ENCODE peak calls at places on chromosome 6, in seven cellular contexts. I is left lung, F is AG04450, E is IMR-90, X is RWPE1, D is thyroid gland, P is colonic mucosa. W is an unnamed sample.

GRCh38 chr6:127618729-127619128 is 41.8 kb downstream of the C6orf58 start:
- DNase-seq in I (no peak), F (no peak), X (peak), P (no peak), E (peak), D (no peak), W (no peak)

GRCh38 chr6:147974376-147974775 is 368.3 kb upstream of the SASH1 start:
- DNase-seq in X (peak), E (peak), P (no peak), F (no peak), I (no peak), D (no peak), W (no peak)

GRCh38 chr6:12291083-12291784 is 1.1 kb downstream of the EDN1 start:
- DNase-seq in E (no peak), I (no peak), F (no peak), X (no peak), P (no peak), D (no peak), W (no peak)

GRCh38 chr6:89035252-89036106 is 45.1 kb upstream of the PNRC1 start:
- DNase-seq in E (peak), D (peak), F (peak), X (peak), I (peak), P (peak), W (peak)

GRCh38 chr6:136562211-136562610 is 12.0 kb upstream of the MAP7 start:
- DNase-seq in E (no peak), P (no peak), X (no peak), D (no peak), F (no peak), I (no peak), W (no peak)

GRCh38 chr6:2988426-2989331 is 11.0 kb upstream of the NQO2 start:
- DNase-seq in F (peak), D (peak), I (peak), P (peak), X (peak), E (peak), W (peak)

GRCh38 chr6:84390334-84390733 is 162.9 kb upstream of the CEP162 start:
- DNase-seq in F (no peak), E (no peak), D (no peak), P (no peak), X (no peak), I (no peak), W (no peak)

GRCh38 chr6:90256698-90257485 is 39.8 kb downstream of the BACH2 start:
- DNase-seq in I (no peak), P (no peak), F (peak), X (no peak), E (peak), D (no peak), W (no peak)

GRCh38 chr6:137417411-137417810 is 76.8 kb downstream of the OLIG3 start:
- DNase-seq in P (no peak), E (peak), X (no peak), I (no peak), D (no peak), F (no peak), W (no peak)

GRCh38 chr6:127462391-127462790 is 3.2 kb upstream of the KIAA0408 start:
- DNase-seq in D (no peak), P (no peak), F (no peak), X (no peak), I (no peak), E (peak), W (no peak)

GRCh38 chr6:39377530-39377929 is 55.0 kb upstream of the KCNK16 start:
- DNase-seq in E (peak), P (peak), I (peak), X (peak), D (peak), F (no peak), W (peak)

GRCh38 chr6:164183556-164184123 is 769.1 kb downstream of the QKI start:
- DNase-seq in E (no peak), P (no peak), X (no peak), D (no peak), I (no peak), F (no peak), W (no peak)

GRCh38 chr6:157538163-157538562 is 157.2 kb downstream of the ZDHHC14 start:
- DNase-seq in D (no peak), X (no peak), E (no peak), I (no peak), P (no peak), F (no peak), W (no peak)

GRCh38 chr6:90982051-90982450 is 395.2 kb upstream of the MAP3K7 start:
- DNase-seq in F (no peak), P (no peak), X (no peak), I (no peak), E (no peak), D (no peak), W (no peak)

GRCh38 chr6:136113736-136114173 is 136.4 kb downstream of the MTFR2 start:
- DNase-seq in E (peak), P (peak), F (peak), I (peak), D (peak), X (peak), W (no peak)

GRCh38 chr6:100657678-100658330 is 193.1 kb upstream of the SIM1 start:
- DNase-seq in F (no peak), I (no peak), E (peak), D (no peak), P (no peak), X (no peak), W (no peak)

GRCh38 chr6:34240329-34241248 is 3.9 kb downstream of the HMGA1 start:
- DNase-seq in D (no peak), P (peak), I (no peak), X (no peak), E (no peak), F (no peak), W (no peak)

GRCh38 chr6:45822269-45822812 is 193.3 kb downstream of the CLIC5 start:
- DNase-seq in I (no peak), F (no peak), X (no peak), D (no peak), P (no peak), E (no peak), W (no peak)

GRCh38 chr6:144683216-144684070 is 398.3 kb downstream of the UTRN start:
- DNase-seq in E (no peak), X (no peak), P (no peak), I (no peak), F (no peak), D (no peak), W (no peak)

GRCh38 chr6:166257911-166258318 is 50.3 kb downstream of the PRR18 start:
- DNase-seq in D (no peak), P (no peak), X (no peak), E (no peak), I (no peak), F (no peak), W (no peak)

GRCh38 chr6:24469829-24470228 is 19.5 kb downstream of the GPLD1 start:
- DNase-seq in E (no peak), X (no peak), D (no peak), F (no peak), P (no peak), I (no peak), W (no peak)

GRCh38 chr6:23633986-23634385 is 492.0 kb upstream of the NRSN1 start:
- DNase-seq in F (no peak), I (no peak), D (no peak), X (no peak), P (no peak), E (no peak), W (no peak)

GRCh38 chr6:88492824-88493223 is 326.7 kb upstream of the CNR1 start:
- DNase-seq in F (no peak), E (peak), P (no peak), X (peak), D (no peak), I (no peak), W (no peak)

GRCh38 chr6:55557176-55557575 is 21.8 kb downstream of the HMGCLL1 start:
- DNase-seq in D (no peak), E (no peak), I (no peak), F (no peak), X (no peak), P (no peak), W (no peak)

GRCh38 chr6:140124498-140124897 is 750.0 kb upstream of the CITED2 start:
- DNase-seq in E (no peak), F (no peak), P (peak), I (no peak), D (no peak), X (no peak), W (no peak)

GRCh38 chr6:158518196-158519127 is 41.4 kb upstream of the TMEM181 start:
- DNase-seq in I (peak), X (peak), E (peak), P (peak), D (peak), F (peak), W (peak)

GRCh38 chr6:26538936-26539615 is 910 bp downstream of the HMGN4 start:
- DNase-seq in I (no peak), X (peak), E (no peak), F (no peak), D (no peak), P (no peak), W (no peak)

GRCh38 chr6:117280922-117281321 is 15.6 kb downstream of the VGLL2 start:
- DNase-seq in P (no peak), F (no peak), D (no peak), I (no peak), X (no peak), E (no peak), W (no peak)

GRCh38 chr6:79070206-79070825 is 7.7 kb downstream of the PHIP start:
- DNase-seq in X (no peak), F (no peak), P (no peak), I (no peak), D (no peak), E (peak), W (no peak)

DNA sequence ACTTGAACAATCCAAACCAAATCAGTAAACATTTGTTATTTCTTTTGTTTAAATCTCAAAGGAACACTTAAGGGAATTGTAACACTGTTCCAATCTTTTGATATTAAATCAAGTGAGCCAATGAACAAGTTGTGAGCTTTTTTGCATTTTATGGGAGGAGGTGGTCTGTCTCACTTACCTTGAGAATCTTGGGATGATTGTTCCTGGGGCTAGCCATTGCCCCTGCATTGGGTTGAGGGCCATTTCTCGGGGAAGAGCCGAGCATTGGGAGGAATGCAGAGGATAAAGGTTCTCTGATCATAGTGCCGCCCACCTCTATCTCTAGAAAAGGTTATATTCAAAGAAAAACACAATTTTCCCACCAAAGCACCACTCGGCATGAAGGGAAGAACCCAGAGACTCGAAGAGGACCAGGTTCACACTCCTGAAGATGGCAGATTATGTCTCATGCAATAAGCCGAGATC is 13.8 kb upstream of the TFB1M start:
- DNase-seq in X (no peak), E (no peak), D (no peak), P (no peak), F (no peak), I (no peak), W (no peak)
- H3K27ac ChIP-seq in X (no peak), E (peak), D (no peak), P (no peak), F (no peak), I (no peak), W (no peak)

DNA sequence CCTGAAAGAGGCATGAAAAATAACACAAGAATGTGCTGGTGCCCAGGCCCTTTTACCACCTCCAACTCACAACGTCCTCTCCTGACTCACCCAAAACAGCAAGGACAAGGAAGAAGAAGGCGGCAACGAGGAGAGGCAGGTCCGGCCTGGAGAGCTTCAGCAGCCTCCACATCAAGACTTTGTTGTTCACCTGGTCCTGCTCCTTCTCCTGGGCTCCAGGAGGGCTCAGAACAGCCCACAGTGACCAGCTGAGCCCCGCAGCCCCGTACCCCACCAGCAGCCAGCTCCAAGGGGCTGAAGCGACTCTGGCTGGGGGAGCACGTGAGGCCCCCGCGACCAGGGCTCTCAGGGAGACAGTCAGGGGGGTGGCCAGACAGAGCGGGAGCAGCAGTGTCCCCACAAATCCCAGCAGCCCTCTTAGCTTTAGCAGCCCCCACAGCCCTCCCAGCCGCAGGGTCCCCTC is 857 bp downstream of the TAP2 start:
- DNase-seq in I (no peak), E (no peak), F (no peak), X (peak), P (no peak), D (no peak), W (no peak)
- H3K27ac ChIP-seq in I (peak), E (peak), F (peak), X (peak), P (peak), D (peak), W (peak)

GRCh38 chr6:31479933-31480535 is 17.9 kb upstream of the MICB start:
- DNase-seq in P (no peak), E (no peak), F (no peak), I (no peak), D (no peak), X (no peak), W (no peak)

GRCh38 chr6:31479151-31479932 is 18.6 kb upstream of the MICB start:
- DNase-seq in D (no peak), P (no peak), F (no peak), I (no peak), E (no peak), X (no peak), W (no peak)

GRCh38 chr6:31485063-31485462 is 12.9 kb upstream of the MICB start:
- DNase-seq in E (peak), X (no peak), I (no peak), P (no peak), D (no peak), F (no peak), W (no peak)

GRCh38 chr6:31480574-31480973 is 17.4 kb upstream of the MICB start:
- DNase-seq in F (no peak), X (no peak), I (no peak), D (no peak), E (no peak), P (no peak), W (no peak)

DNA sequence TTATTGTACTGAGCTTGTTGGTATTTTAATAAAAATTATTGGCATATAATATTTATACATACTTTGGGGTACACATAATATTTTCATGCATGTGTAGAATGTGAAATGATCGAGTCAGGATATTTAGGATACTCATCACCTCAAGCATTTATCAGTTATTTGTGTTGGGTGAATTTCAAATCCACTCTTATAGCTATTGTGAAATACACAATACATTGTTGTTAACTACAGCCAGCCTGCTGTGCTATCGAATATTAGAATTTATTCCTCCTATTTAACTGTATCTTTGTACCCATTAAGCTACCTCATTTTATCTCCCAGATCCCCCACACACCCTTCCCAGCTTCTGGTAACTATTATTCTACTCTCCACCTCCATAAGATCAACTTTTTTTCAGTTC is 14.6 kb upstream of the MICB start:
- DNase-seq in E (no peak), P (no peak), X (no peak), D (no peak), I (no peak), F (no peak), W (no peak)
- H3K27ac ChIP-seq in E (no peak), P (no peak), X (no peak), D (no peak), I (no peak), F (no peak), W (no peak)

DNA sequence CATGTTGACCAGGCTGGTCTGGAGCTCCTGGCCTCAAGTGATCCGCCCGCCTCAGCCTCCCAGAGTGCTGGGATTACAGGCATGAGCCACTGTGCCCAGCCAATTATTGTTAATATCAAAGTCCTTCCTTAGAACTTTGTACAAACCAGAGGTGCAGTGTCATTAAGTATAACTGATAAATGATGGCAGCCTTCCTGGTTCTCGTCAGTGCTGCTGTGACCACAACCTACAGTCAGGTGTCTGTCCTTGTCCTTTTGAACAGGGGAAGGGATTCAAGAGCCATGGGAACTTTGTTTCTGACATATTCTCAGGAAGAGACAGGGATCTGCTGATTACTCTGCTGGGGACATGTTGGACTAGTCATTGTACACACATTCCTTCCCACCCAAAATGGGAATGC is 103.2 kb upstream of the TIAM2 start:
- DNase-seq in D (no peak), E (no peak), I (no peak), F (no peak), P (no peak), X (no peak), W (no peak)
- H3K27ac ChIP-seq in D (no peak), E (no peak), I (no peak), F (no peak), P (no peak), X (no peak), W (no peak)

GRCh38 chr6:108238321-108238720 is 22.5 kb downstream of the SNX3 start:
- DNase-seq in F (no peak), D (no peak), X (no peak), E (no peak), I (peak), P (no peak), W (no peak)

GRCh38 chr6:108243836-108244235 is 17.0 kb downstream of the SNX3 start:
- DNase-seq in I (no peak), X (no peak), E (no peak), P (no peak), F (no peak), D (no peak), W (no peak)

GRCh38 chr6:108247965-108248536 is 12.8 kb downstream of the SNX3 start:
- DNase-seq in X (no peak), P (no peak), E (no peak), I (no peak), D (no peak), F (no peak), W (no peak)

GRCh38 chr6:108242259-108242658 is 18.6 kb downstream of the SNX3 start:
- DNase-seq in P (no peak), I (no peak), D (no peak), F (no peak), X (no peak), E (no peak), W (no peak)

GRCh38 chr6:108242721-108243120 is 18.1 kb downstream of the SNX3 start:
- DNase-seq in D (no peak), E (no peak), I (no peak), P (no peak), X (no peak), F (no peak), W (no peak)
- H3K27ac ChIP-seq in D (no peak), E (no peak), I (no peak), P (no peak), X (no peak), F (no peak), W (no peak)

DNA sequence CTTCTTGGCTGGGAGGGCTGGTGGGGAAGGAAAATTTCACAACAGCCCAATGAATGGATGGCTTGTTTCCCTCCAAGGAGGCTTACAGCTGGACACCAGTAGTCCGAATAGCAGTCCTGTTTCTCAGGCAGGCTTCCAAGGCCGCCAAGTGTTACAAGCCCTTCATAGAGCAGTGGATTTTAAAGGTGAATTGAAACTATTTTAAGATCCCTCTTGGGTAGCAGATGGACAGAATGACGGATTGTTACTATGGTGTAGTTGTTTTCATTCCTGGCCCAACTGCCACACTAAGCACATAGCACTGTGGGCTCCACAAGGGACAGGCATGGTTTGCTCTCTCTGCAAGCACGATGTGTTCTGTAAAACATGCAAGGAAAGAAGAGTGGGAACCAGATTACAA is 203.3 kb upstream of the TAB2 start:
- DNase-seq in D (peak), X (no peak), I (no peak), F (no peak), E (no peak), P (no peak), W (no peak)
- H3K27ac ChIP-seq in D (peak), X (no peak), I (no peak), F (no peak), E (no peak), P (no peak), W (no peak)